ENCODE peak calls at places on chromosome 9, in five cellular contexts. O is Right ventricle myocardium inferior, F is NCI-H1436, X is cardiac septum, H is pancreas. G is an unnamed sample.

GRCh38 chr9:33331411-33331891 is 41.1 kb downstream of the NFX1 start:
- DNase-seq in O (no peak), F (no peak), X (no peak), H (no peak), G (no peak)

GRCh38 chr9:111078391-111079038 is 40.2 kb upstream of the LPAR1 start:
- DNase-seq in O (no peak), F (no peak), X (no peak), H (no peak), G (no peak)

GRCh38 chr9:89886281-89886700 is 281.5 kb downstream of the GADD45G start:
- DNase-seq in O (no peak), F (no peak), X (peak), H (no peak), G (no peak)

GRCh38 chr9:32180597-32180996 is 203.8 kb upstream of the ACO1 start:
- DNase-seq in O (no peak), F (no peak), X (no peak), H (no peak), G (no peak)

GRCh38 chr9:107425110-107426025 is 64.2 kb downstream of the KLF4 start:
- DNase-seq in O (peak), F (no peak), X (peak), H (peak), G (peak)

GRCh38 chr9:68560131-68560844 is 19.6 kb upstream of the TMEM252 start:
- DNase-seq in O (peak), F (peak), X (peak), H (peak), G (peak)

GRCh38 chr9:2461886-2462285 is 159.7 kb upstream of the VLDLR start:
- DNase-seq in O (no peak), F (no peak), X (no peak), H (no peak), G (no peak)

GRCh38 chr9:113463418-113464285 is at the start of gene RGS3:
- DNase-seq in O (no peak), F (peak), X (no peak), H (peak), G (peak)

GRCh38 chr9:107447081-107447480 is 42.5 kb downstream of the KLF4 start:
- DNase-seq in O (no peak), F (no peak), X (no peak), H (no peak), G (no peak)

GRCh38 chr9:76562511-76562911 is 103.5 kb downstream of the GCNT1 start:
- DNase-seq in O (no peak), F (no peak), X (no peak), H (no peak), G (no peak)

GRCh38 chr9:136264046-136264802 is 18.6 kb upstream of the QSOX2 start:
- DNase-seq in O (peak), F (peak), X (no peak), H (no peak), G (no peak)

GRCh38 chr9:94946256-94946655 is 219.8 kb downstream of the AOPEP start:
- DNase-seq in O (no peak), F (no peak), X (no peak), H (no peak), G (no peak)

GRCh38 chr9:126411225-126411947 is 84.8 kb downstream of the MVB12B start:
- DNase-seq in O (no peak), F (no peak), X (no peak), H (no peak), G (no peak)

GRCh38 chr9:5326893-5327548 is 12.7 kb downstream of the RLN1 start:
- DNase-seq in O (no peak), F (peak), X (no peak), H (peak), G (peak)

GRCh38 chr9:89522261-89522978 is 24.5 kb upstream of the SEMA4D start:
- DNase-seq in O (no peak), F (no peak), X (peak), H (no peak), G (peak)

GRCh38 chr9:111161015-111161415 is 122.7 kb upstream of the LPAR1 start:
- DNase-seq in O (no peak), F (no peak), X (no peak), H (no peak), G (no peak)

GRCh38 chr9:84166828-84167400 is 173.6 kb downstream of the SLC28A3 start:
- DNase-seq in O (no peak), F (no peak), X (no peak), H (no peak), G (no peak)

GRCh38 chr9:14831661-14832060 is 78.6 kb downstream of the FREM1 start:
- DNase-seq in O (no peak), F (no peak), X (no peak), H (no peak), G (no peak)

GRCh38 chr9:16505159-16505558 is 365.3 kb downstream of the BNC2 start:
- DNase-seq in O (no peak), F (no peak), X (no peak), H (no peak), G (no peak)

GRCh38 chr9:102967979-102968378 is 27.2 kb upstream of the CYLC2 start:
- DNase-seq in O (no peak), F (no peak), X (no peak), H (no peak), G (no peak)

GRCh38 chr9:82149647-82150046 is 161.1 kb downstream of the SPATA31D1 start:
- DNase-seq in O (no peak), F (no peak), X (no peak), H (no peak), G (no peak)

GRCh38 chr9:75604661-75605060 is 285.8 kb upstream of the PCSK5 start:
- DNase-seq in O (no peak), F (no peak), X (no peak), H (no peak), G (no peak)

GRCh38 chr9:34547960-34548603 is 25.3 kb upstream of the ENHO start:
- DNase-seq in O (peak), F (peak), X (peak), H (peak), G (peak)

GRCh38 chr9:101477214-101477613 is 41.6 kb upstream of the ALDOB start:
- DNase-seq in O (no peak), F (no peak), X (no peak), H (no peak), G (no peak)

GRCh38 chr9:105637787-105638395 is 24.4 kb upstream of the TAL2 start:
- DNase-seq in O (no peak), F (no peak), X (no peak), H (no peak), G (no peak)

GRCh38 chr9:97895695-97896332 is 26.5 kb downstream of the TRMO start:
- DNase-seq in O (no peak), F (no peak), X (no peak), H (no peak), G (no peak)

GRCh38 chr9:98880311-98881015 is 63.2 kb upstream of the COL15A1 start:
- DNase-seq in O (no peak), F (no peak), X (peak), H (peak), G (no peak)

GRCh38 chr9:27088981-27089380 is 20.0 kb upstream of the TEK start:
- DNase-seq in O (no peak), F (no peak), X (no peak), H (no peak), G (no peak)

GRCh38 chr9:71119746-71120145 is 1.7 kb downstream of the TRPM3 start:
- DNase-seq in O (no peak), F (no peak), X (no peak), H (no peak), G (no peak)

GRCh38 chr9:127035948-127036347 is 86.5 kb downstream of the ANGPTL2 start:
- DNase-seq in O (peak), F (no peak), X (peak), H (no peak), G (no peak)

GRCh38 chr9:97954550-97954989 is 16.6 kb upstream of the HEMGN start:
- DNase-seq in O (no peak), F (peak), X (no peak), H (peak), G (peak)

GRCh38 chr9:14437336-14438231 is 123.6 kb upstream of the NFIB start:
- DNase-seq in O (peak), F (peak), X (no peak), H (no peak), G (no peak)

GRCh38 chr9:100213730-100214477 is 114.9 kb downstream of the INVS start:
- DNase-seq in O (no peak), F (no peak), X (no peak), H (no peak), G (no peak)

GRCh38 chr9:13139641-13140171 is 139.8 kb downstream of the MPDZ start:
- DNase-seq in O (no peak), F (no peak), X (no peak), H (no peak), G (no peak)

GRCh38 chr9:110064721-110065252 is 143.2 kb downstream of the C9orf152 start:
- DNase-seq in O (no peak), F (no peak), X (peak), H (no peak), G (no peak)

GRCh38 chr9:23541976-23542375 is 284.1 kb downstream of the ELAVL2 start:
- DNase-seq in O (no peak), F (no peak), X (no peak), H (no peak), G (no peak)

GRCh38 chr9:125513634-125514413 is 193.2 kb downstream of the MAPKAP1 start:
- DNase-seq in O (no peak), F (no peak), X (no peak), H (peak), G (peak)